ENCODE peak calls at places on chromosomes 5 and 9, in eight cellular contexts. W is PC-9, X is upper lobe of right lung, P is lower lobe of right lung, M is heart left ventricle, H is breast epithelium, Y is cardiac muscle cell, B is tibial artery. K is an unnamed sample.

GRCh38 chr9:88497224-88497623 is 37.8 kb upstream of the NXNL2 start:
- DNase-seq in W (no peak), X (peak; percentile 26), P (no peak), M (no peak), H (no peak), Y (no peak), B (no peak), K (no peak)

GRCh38 chr9:72460342-72461312 is 60.8 kb upstream of the TMC1 start:
- DNase-seq in W (no peak), X (no peak), P (no peak), M (no peak), H (no peak), Y (no peak), B (no peak), K (no peak)

GRCh38 chr9:112097712-112098688 is 77.1 kb downstream of the SUSD1 start:
- DNase-seq in W (peak; percentile 68), X (no peak), P (peak; percentile 49), M (peak; percentile 60), H (no peak), Y (peak; percentile 87), B (peak; percentile 43), K (peak; percentile 86)

GRCh38 chr5:68449380-68449779 is 233.8 kb downstream of the PIK3R1 start:
- DNase-seq in W (no peak), X (no peak), P (no peak), M (peak; percentile 47), H (peak; percentile 83), Y (no peak), B (peak; percentile 45), K (peak; percentile 51)

GRCh38 chr5:10366310-10367297 is 13.1 kb downstream of the MARCHF6 start:
- DNase-seq in W (peak; percentile 72), X (no peak), P (no peak), M (no peak), H (peak; percentile 57), Y (peak; percentile 50), B (no peak), K (peak; percentile 57)

GRCh38 chr5:140868721-140869554 is at the start of gene PCDHA11:
- DNase-seq in W (no peak), X (no peak), P (no peak), M (no peak), H (no peak), Y (peak; percentile 7), B (no peak), K (no peak)

GRCh38 chr5:150399158-150400019 is 13.3 kb downstream of the CD74 start:
- DNase-seq in W (no peak), X (no peak), P (peak; percentile 44), M (no peak), H (no peak), Y (peak; percentile 18), B (no peak), K (no peak)

GRCh38 chr9:2158111-2158610 is 143.0 kb downstream of the SMARCA2 start:
- DNase-seq in W (peak; percentile 25), X (peak; percentile 69), P (peak; percentile 65), M (peak; percentile 36), H (peak; percentile 35), Y (peak; percentile 89), B (peak; percentile 64), K (peak; percentile 81)

GRCh38 chr9:6184749-6185645 is 30.6 kb upstream of the IL33 start:
- DNase-seq in W (no peak), X (no peak), P (no peak), M (peak; percentile 21), H (no peak), Y (peak; percentile 92), B (peak; percentile 45), K (peak; percentile 88)

GRCh38 chr5:35096209-35096608 is 48.5 kb upstream of the AGXT2 start:
- DNase-seq in W (no peak), X (no peak), P (no peak), M (no peak), H (no peak), Y (peak; percentile 8), B (no peak), K (no peak)

GRCh38 chr9:37033141-37033540 is 927 bp downstream of the PAX5 start:
- DNase-seq in W (no peak), X (no peak), P (no peak), M (no peak), H (no peak), Y (no peak), B (no peak), K (no peak)

GRCh38 chr9:98709968-98710965 is 1.5 kb upstream of the GABBR2 start:
- DNase-seq in W (peak; percentile 43), X (no peak), P (no peak), M (no peak), H (no peak), Y (peak; percentile 82), B (no peak), K (peak; percentile 78)

GRCh38 chr5:74945561-74946165 is 79.5 kb upstream of the FAM169A start:
- DNase-seq in W (no peak), X (no peak), P (no peak), M (no peak), H (no peak), Y (no peak), B (no peak), K (no peak)

GRCh38 chr5:52837068-52837467 is 49.4 kb downstream of the ITGA1 start:
- DNase-seq in W (no peak), X (no peak), P (no peak), M (no peak), H (no peak), Y (peak; percentile 76), B (peak; percentile 30), K (no peak)

GRCh38 chr9:121735065-121735791 is 83.8 kb downstream of the DAB2IP start:
- DNase-seq in W (peak; percentile 56), X (no peak), P (no peak), M (no peak), H (no peak), Y (peak; percentile 65), B (no peak), K (peak; percentile 49)

GRCh38 chr5:111948517-111948916 is 191.5 kb upstream of the NREP start:
- DNase-seq in W (no peak), X (no peak), P (no peak), M (no peak), H (no peak), Y (peak; percentile 90), B (no peak), K (peak; percentile 97)

GRCh38 chr9:21931428-21931827 is 62.8 kb downstream of the CDKN2A start:
- DNase-seq in W (no peak), X (no peak), P (no peak), M (no peak), H (no peak), Y (no peak), B (no peak), K (no peak)

GRCh38 chr9:95561913-95562312 is 45.1 kb upstream of the PTCH1 start:
- DNase-seq in W (no peak), X (no peak), P (no peak), M (no peak), H (no peak), Y (no peak), B (no peak), K (no peak)

GRCh38 chr9:38339087-38339486 is 53.4 kb upstream of the ALDH1B1 start:
- DNase-seq in W (no peak), X (no peak), P (no peak), M (no peak), H (no peak), Y (peak; percentile 70), B (no peak), K (peak; percentile 81)

GRCh38 chr5:55072668-55073067 is 29.8 kb upstream of the GZMA start:
- DNase-seq in W (no peak), X (no peak), P (no peak), M (no peak), H (no peak), Y (no peak), B (no peak), K (no peak)

GRCh38 chr5:111143910-111144309 is 51.8 kb downstream of the WDR36 start:
- DNase-seq in W (no peak), X (no peak), P (no peak), M (peak; percentile 66), H (peak; percentile 63), Y (peak; percentile 99), B (peak; percentile 37), K (peak; percentile 98)

DNA sequence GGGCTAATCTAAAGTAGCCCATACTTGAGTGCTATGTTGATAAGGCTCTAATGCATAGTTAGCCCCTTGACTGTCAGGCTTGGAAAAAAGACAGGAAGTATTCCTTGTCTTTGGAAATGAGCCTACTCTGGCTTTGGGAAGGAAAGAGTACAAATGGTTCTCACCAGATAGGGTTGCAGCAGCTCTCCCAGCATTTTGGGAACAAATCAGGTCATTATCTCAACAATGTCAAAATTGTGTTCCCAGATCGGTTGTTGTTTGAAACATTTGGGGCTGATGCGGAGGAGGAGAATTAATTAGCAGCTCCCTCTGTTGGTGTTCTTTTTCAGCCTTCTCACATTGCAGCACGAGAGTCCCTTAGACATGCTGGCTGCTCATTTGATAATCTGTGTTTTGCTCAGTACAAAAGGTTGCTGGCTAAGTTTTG is 294.7 kb upstream of the DMRT1 start:
- DNase-seq in W (no peak), X (no peak), P (no peak), M (no peak), H (no peak), Y (peak; percentile 95), B (peak; percentile 31), K (peak; percentile 52)
- TF ChIP-seq CTCF in W (no peak), X (peak; percentile 37), P (peak; percentile 37), M (peak; percentile 45), H (peak; percentile 34), Y (peak; percentile 55), B (peak; percentile 20), K (no peak)

DNA sequence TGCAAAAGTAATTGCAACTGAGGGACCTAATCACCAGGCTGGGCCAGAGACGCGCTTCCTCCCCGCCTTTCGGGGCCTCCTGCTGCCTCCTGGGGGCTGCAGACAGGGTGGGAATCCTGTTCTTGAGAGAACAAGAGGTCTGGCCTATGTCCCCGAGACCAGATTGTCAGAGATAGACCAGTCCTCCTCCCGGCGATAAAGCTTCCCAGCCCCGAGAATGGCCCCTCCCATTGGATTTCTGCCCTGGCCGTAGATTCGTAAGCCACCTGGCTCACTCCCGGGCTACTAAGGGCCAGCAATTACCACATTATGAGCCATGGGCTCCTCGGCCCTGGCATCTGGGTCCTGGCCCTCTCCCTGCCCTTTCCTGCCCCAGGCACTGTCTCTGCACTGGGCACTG is 70.4 kb downstream of the HRH2 start:
- DNase-seq in W (no peak), X (no peak), P (no peak), M (no peak), H (no peak), Y (no peak), B (no peak), K (no peak)
- H3K4me3 ChIP-seq in W (no peak overlapping the region), X (no peak overlapping the region), P (no peak overlapping the region), M (no peak overlapping the region), H (no peak overlapping the region), Y (no peak overlapping the region), B (no peak overlapping the region), K (no peak overlapping the region)

GRCh38 chr5:23332650-23333251 is 174.7 kb upstream of the PRDM9 start:
- DNase-seq in W (no peak), X (no peak), P (no peak), M (no peak), H (no peak), Y (peak; percentile 39), B (no peak), K (no peak)
- TF ChIP-seq CTCF in W (peak; percentile 59), X (peak; percentile 29), P (no peak), M (no peak), H (no peak), Y (peak; percentile 44), B (no peak), K (no peak)

DNA sequence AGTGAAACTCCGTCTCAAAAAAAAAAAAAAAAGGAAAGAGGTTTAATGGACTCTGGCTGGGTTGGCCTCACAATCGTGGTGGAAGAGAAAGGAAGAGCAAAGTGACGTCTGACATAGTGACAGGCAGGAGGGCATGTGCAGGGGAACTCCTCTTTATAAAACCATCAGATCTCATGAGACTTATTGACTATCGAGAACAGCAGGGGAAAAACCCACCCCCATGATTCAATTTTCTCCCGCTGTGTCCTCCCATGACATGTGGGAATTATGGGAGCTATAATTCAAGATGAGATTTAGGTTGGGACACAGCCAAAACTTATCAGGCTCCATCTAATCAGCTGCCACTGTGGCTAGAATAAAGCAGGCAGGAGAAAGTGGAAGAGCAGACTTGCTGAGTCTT is 610.4 kb upstream of the NUDT12 start:
- DNase-seq in W (no peak), X (no peak), P (no peak), M (no peak), H (no peak), Y (no peak), B (no peak), K (no peak)
- H3K4me3 ChIP-seq in W (no peak overlapping the region), X (no peak overlapping the region), P (no peak overlapping the region), M (no peak overlapping the region), H (no peak overlapping the region), Y (no peak overlapping the region), B (no peak overlapping the region), K (no peak overlapping the region)

K was measured in fibroblast of the aortic adventitia.